ENCODE peak calls at places on chromosomes 4 and X, in seven cellular contexts. X is NCI-H345; Q is CD8-positive, alpha-beta T cell; F is Kasumi-1; E is bronchial epithelial cell; Y is T-helper 1 cell; I is AG08396. T is an unnamed sample.
A peak's percentile ranks its signal among the peaks of the same experiment; 100 is the strongest.

GRCh38 chr4:128825226-128825625 is 15.7 kb downstream of the JADE1 start:
- DNase-seq in Y (no peak), I (no peak), E (peak; percentile 59), F (no peak), X (no peak), Q (no peak), T (no peak)

GRCh38 chrX:72475338-72475737 is 97.3 kb downstream of the HDAC8 start:
- DNase-seq in E (peak; percentile 13), X (no peak), F (no peak), I (no peak), Y (no peak), Q (no peak), T (no peak)

GRCh38 chr4:24793219-24794005 is 2.0 kb upstream of the SOD3 start:
- DNase-seq in F (no peak), Q (no peak), Y (no peak), X (no peak), I (no peak), E (peak; percentile 55), T (peak; percentile 72)

GRCh38 chr4:167222098-167222497 is 12.2 kb downstream of the SPOCK3 start:
- DNase-seq in F (peak; percentile 39), E (no peak), Q (no peak), I (no peak), Y (peak; percentile 10), X (no peak), T (no peak)

GRCh38 chr4:83217721-83218522 is 66.7 kb downstream of the COQ2 start:
- DNase-seq in I (no peak), Q (peak; percentile 35), F (peak; percentile 90), X (no peak), Y (peak; percentile 93), E (peak; percentile 49), T (peak; percentile 15)

GRCh38 chrX:1012678-1013300 is 199.7 kb downstream of the CRLF2 start:
- DNase-seq in Q (no peak), F (no peak), E (no peak), Y (no peak), I (no peak), X (no peak), T (no peak)

GRCh38 chr4:98627883-98628282 is 30.5 kb downstream of the TSPAN5 start:
- DNase-seq in F (no peak), X (no peak), I (peak; percentile 37), E (peak; percentile 64), Y (no peak), Q (no peak), T (no peak)

GRCh38 chr4:91147067-91147466 is 1019.9 kb downstream of the CCSER1 start:
- DNase-seq in Y (no peak), F (no peak), X (no peak), Q (no peak), E (no peak), I (no peak), T (no peak)

GRCh38 chr4:138804705-138805104 is 210.9 kb upstream of the NOCT start:
- DNase-seq in E (no peak), Q (no peak), F (no peak), X (no peak), I (no peak), Y (no peak), T (no peak)

GRCh38 chr4:6272863-6273660 is 3.4 kb downstream of the WFS1 start:
- DNase-seq in E (peak; percentile 62), Y (no peak), X (no peak), Q (no peak), F (no peak), I (peak; percentile 90), T (no peak)

GRCh38 chrX:56793533-56794320 is 64.7 kb downstream of the NBDY start:
- DNase-seq in I (no peak), Y (no peak), X (no peak), Q (no peak), F (no peak), E (peak; percentile 22), T (no peak)

GRCh38 chr4:171846232-171846631 is 33.0 kb downstream of the GALNTL6 start:
- DNase-seq in F (peak; percentile 59), I (peak; percentile 22), Y (peak; percentile 0), X (peak; percentile 40), Q (no peak), E (peak; percentile 24), T (peak; percentile 86)

GRCh38 chr4:8688041-8688907 is 95.7 kb downstream of the CPZ start:
- DNase-seq in Q (no peak), X (no peak), F (no peak), Y (no peak), I (peak; percentile 49), E (no peak), T (peak; percentile 13)

GRCh38 chr4:144572660-144573059 is 73.3 kb upstream of the HHIP start:
- DNase-seq in E (no peak), I (no peak), X (no peak), Y (no peak), Q (no peak), F (no peak), T (peak; percentile 26)

GRCh38 chr4:168221298-168221697 is 97.3 kb downstream of the DDX60 start:
- DNase-seq in X (peak; percentile 27), F (no peak), I (peak; percentile 14), Y (no peak), E (peak; percentile 78), Q (no peak), T (peak; percentile 84)

GRCh38 chrX:72094894-72095293 is 36.8 kb downstream of the RTL5 start:
- DNase-seq in X (no peak), Q (peak; percentile 42), F (no peak), E (no peak), Y (peak; percentile 67), I (peak; percentile 16), T (peak; percentile 76)

GRCh38 chr4:98319021-98319420 is 57.8 kb downstream of the RAP1GDS1 start:
- DNase-seq in I (no peak), Y (no peak), X (no peak), Q (no peak), F (no peak), E (peak; percentile 46), T (no peak)

T was measured in DMS53.